ENCODE peak calls at places on chromosomes 5 and 9, in ten cellular contexts. J, S, Z, F, I, E, M, L, X and G are unnamed samples.

GRCh38 chr5:177372534-177372896 is 11.7 kb upstream of the SLC34A1 start:
- DNase-seq in J (no peak), S (no peak), Z (no peak), F (no peak), I (no peak), E (no peak), M (no peak), L (no peak), X (no peak), G (no peak)

GRCh38 chr5:127562252-127562651 is 44.8 kb downstream of the PRRC1 start:
- DNase-seq in J (no peak), S (no peak), Z (no peak), F (no peak), I (no peak), E (no peak), M (peak; percentile 12), L (peak; percentile 57), X (peak; percentile 8), G (no peak)

GRCh38 chr9:34559616-34560546 is 29.6 kb downstream of the CNTFR start:
- DNase-seq in J (no peak), S (no peak), Z (peak; percentile 13), F (peak; percentile 87), I (no peak), E (no peak), M (peak; percentile 21), L (no peak), X (no peak), G (no peak)

GRCh38 chr9:126556560-126557250 is 57.0 kb upstream of the LMX1B start:
- DNase-seq in J (no peak), S (no peak), Z (no peak), F (no peak), I (no peak), E (no peak), M (no peak), L (no peak), X (no peak), G (no peak)

GRCh38 chr5:69285448-69286116 is 47.0 kb downstream of the CCDC125 start:
- DNase-seq in J (no peak), S (no peak), Z (no peak), F (no peak), I (no peak), E (no peak), M (no peak), L (no peak), X (no peak), G (no peak)

GRCh38 chr9:2093920-2094597 is 78.9 kb downstream of the SMARCA2 start:
- DNase-seq in J (no peak), S (peak; percentile 60), Z (peak; percentile 29), F (no peak), I (no peak), E (no peak), M (peak; percentile 31), L (peak; percentile 54), X (no peak), G (no peak)

GRCh38 chr5:36398137-36398536 is 96.4 kb upstream of the RANBP3L start:
- DNase-seq in J (no peak), S (no peak), Z (no peak), F (no peak), I (no peak), E (no peak), M (no peak), L (peak; percentile 40), X (peak; percentile 40), G (no peak)

GRCh38 chr9:121838757-121839669 is 187.6 kb downstream of the DAB2IP start:
- DNase-seq in J (no peak), S (no peak), Z (no peak), F (no peak), I (no peak), E (no peak), M (no peak), L (no peak), X (no peak), G (no peak)

GRCh38 chr9:35552837-35553236 is 52.2 kb upstream of the TESK1 start:
- DNase-seq in J (no peak), S (no peak), Z (no peak), F (no peak), I (no peak), E (no peak), M (no peak), L (no peak), X (no peak), G (no peak)

GRCh38 chr9:106468431-106468830 is 394.5 kb upstream of the ZNF462 start:
- DNase-seq in J (no peak), S (no peak), Z (no peak), F (no peak), I (peak; percentile 62), E (no peak), M (no peak), L (no peak), X (no peak), G (no peak)

GRCh38 chr9:78676623-78677022 is 379.7 kb downstream of the PSAT1 start:
- DNase-seq in J (no peak), S (no peak), Z (peak; percentile 71), F (no peak), I (no peak), E (no peak), M (no peak), L (no peak), X (no peak), G (peak; percentile 54)

GRCh38 chr9:133951265-133951664 is 40.9 kb downstream of the VAV2 start:
- DNase-seq in J (no peak), S (peak; percentile 30), Z (no peak), F (peak; percentile 63), I (no peak), E (no peak), M (no peak), L (no peak), X (no peak), G (no peak)

GRCh38 chr9:133950206-133950915 is 41.8 kb downstream of the VAV2 start:
- DNase-seq in J (peak; percentile 43), S (peak; percentile 51), Z (no peak), F (peak; percentile 67), I (no peak), E (no peak), M (no peak), L (no peak), X (no peak), G (no peak)

GRCh38 chr9:133952598-133953550 is 39.2 kb downstream of the VAV2 start:
- DNase-seq in J (no peak), S (peak; percentile 41), Z (no peak), F (peak; percentile 69), I (no peak), E (no peak), M (no peak), L (no peak), X (no peak), G (no peak)

GRCh38 chr9:133949486-133950061 is 42.5 kb downstream of the VAV2 start:
- DNase-seq in J (no peak), S (peak; percentile 31), Z (no peak), F (peak; percentile 59), I (no peak), E (no peak), M (no peak), L (no peak), X (no peak), G (no peak)

GRCh38 chr9:133950916-133951231 is 41.2 kb downstream of the VAV2 start:
- DNase-seq in J (no peak), S (no peak), Z (no peak), F (no peak), I (no peak), E (no peak), M (no peak), L (no peak), X (no peak), G (no peak)
- H3K4me3 ChIP-seq in J (no peak overlapping the region), S (no peak overlapping the region), Z (no peak overlapping the region), F (no peak overlapping the region), I (no peak overlapping the region), E (peak overlapping the region; percentile 0), M (no peak overlapping the region), L (no peak overlapping the region), X (no peak overlapping the region), G (no peak overlapping the region)

DNA sequence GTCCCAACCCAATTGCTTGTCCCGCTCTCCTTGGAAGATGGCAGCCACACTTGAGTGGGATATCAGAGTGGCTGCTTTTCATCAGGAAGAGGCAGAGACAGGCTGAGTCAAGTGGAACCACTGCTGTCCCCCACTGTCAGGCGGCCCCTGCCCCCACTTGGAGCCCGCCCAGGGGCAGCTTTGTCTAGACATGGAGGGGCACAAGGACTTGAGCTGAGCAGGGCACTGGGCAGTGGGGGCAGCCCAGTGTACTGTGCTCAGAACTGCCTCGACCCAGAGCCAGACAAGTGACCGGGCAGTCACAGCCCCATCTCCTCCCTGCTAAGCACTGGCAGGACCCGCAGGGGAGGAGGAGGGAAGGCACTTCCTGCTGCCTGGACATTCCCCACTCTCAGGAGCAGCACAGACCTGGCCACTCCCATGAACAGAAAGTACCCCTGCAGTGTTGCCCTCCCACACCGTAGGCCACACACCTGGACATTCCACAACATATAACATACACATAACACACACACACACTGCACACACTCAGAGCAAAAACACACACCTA is 91.0 kb downstream of the MRPL36 start:
- DNase-seq in J (no peak), S (no peak), Z (no peak), F (peak; percentile 63), I (no peak), E (no peak), M (no peak), L (no peak), X (no peak), G (no peak)
- H3K4me3 ChIP-seq in J (no peak overlapping the region), S (no peak overlapping the region), Z (no peak overlapping the region), F (no peak overlapping the region), I (no peak overlapping the region), E (no peak overlapping the region), M (no peak overlapping the region), L (no peak overlapping the region), X (no peak overlapping the region), G (no peak overlapping the region)

GRCh38 chr5:55925181-55925580 is 69.6 kb downstream of the IL6ST start:
- DNase-seq in J (no peak), S (no peak), Z (no peak), F (no peak), I (no peak), E (no peak), M (no peak), L (no peak), X (no peak), G (no peak)

GRCh38 chr5:55924744-55925143 is 70.0 kb downstream of the IL6ST start:
- DNase-seq in J (no peak), S (no peak), Z (no peak), F (no peak), I (no peak), E (no peak), M (no peak), L (no peak), X (no peak), G (no peak)

GRCh38 chr5:55921617-55922016 is 70.5 kb downstream of the IL31RA start:
- DNase-seq in J (no peak), S (no peak), Z (no peak), F (no peak), I (no peak), E (peak; percentile 39), M (no peak), L (no peak), X (no peak), G (no peak)

GRCh38 chr5:55923873-55924500 is 70.8 kb downstream of the IL6ST start:
- DNase-seq in J (no peak), S (no peak), Z (no peak), F (no peak), I (no peak), E (no peak), M (no peak), L (no peak), X (no peak), G (no peak)

GRCh38 chr5:55923177-55923872 is 71.4 kb downstream of the IL6ST start:
- DNase-seq in J (no peak), S (no peak), Z (no peak), F (no peak), I (no peak), E (peak; percentile 91), M (peak; percentile 87), L (no peak), X (no peak), G (no peak)
- H3K4me3 ChIP-seq in J (peak overlapping the region; percentile 20), S (peak overlapping the region; percentile 45), Z (peak overlapping the region; percentile 11), F (no peak overlapping the region), I (peak overlapping the region; percentile 49), E (peak overlapping the region; percentile 37), M (peak overlapping the region; percentile 10), L (no peak overlapping the region), X (no peak overlapping the region), G (no peak overlapping the region)

GRCh38 chr5:1010181-1010510 is 1.5 kb downstream of the NKD2 start:
- DNase-seq in J (peak; percentile 44), S (peak; percentile 15), Z (no peak), F (no peak), I (no peak), E (no peak), M (no peak), L (no peak), X (no peak), G (no peak)
- H3K4me3 ChIP-seq in J (no peak overlapping the region), S (peak overlapping the region; percentile 55), Z (no peak overlapping the region), F (no peak overlapping the region), I (no peak overlapping the region), E (no peak overlapping the region), M (no peak overlapping the region), L (no peak overlapping the region), X (no peak overlapping the region), G (no peak overlapping the region)